ENCODE peak calls at places on chromosomes 4 and X, in ten cellular contexts. One of them, this sample, is unnamed. For H3K9me3, the result is how much of the 10 kb centered on the place peaks cover.

GRCh38 chrX:72100824-72101351 is 30.8 kb downstream of the RTL5 start:
- DNase-seq in WERI-Rb-1: no peak
- DNase-seq in endothelial cell of umbilical vein: no peak
- DNase-seq in lower lobe of right lung: no peak
- DNase-seq in OCI-LY7: no peak
- DNase-seq in stomach: peak
- DNase-seq in HCT116: no peak
- DNase-seq in GM23248: peak
- DNase-seq in H9: no peak
- DNase-seq in uterus: no peak
- DNase-seq in this sample: peak

GRCh38 chr4:34046580-34046979 is 2197.7 kb downstream of the ARAP2 start:
- DNase-seq in endothelial cell of umbilical vein: no peak
- DNase-seq in OCI-LY7: no peak
- DNase-seq in HCT116: peak
- DNase-seq in GM23248: peak
- DNase-seq in stomach: no peak
- DNase-seq in lower lobe of right lung: no peak
- DNase-seq in uterus: no peak
- DNase-seq in WERI-Rb-1: no peak
- DNase-seq in H9: no peak
- DNase-seq in this sample: no peak

GRCh38 chrX:127596882-127597281 is 455.3 kb downstream of the ACTRT1 start:
- DNase-seq in lower lobe of right lung: no peak
- DNase-seq in stomach: no peak
- DNase-seq in H9: no peak
- DNase-seq in WERI-Rb-1: no peak
- DNase-seq in OCI-LY7: no peak
- DNase-seq in uterus: no peak
- DNase-seq in endothelial cell of umbilical vein: no peak
- DNase-seq in HCT116: no peak
- DNase-seq in GM23248: no peak
- DNase-seq in this sample: no peak

GRCh38 chrX:1336331-1337143 is at the start of gene IL3RA:
- DNase-seq in uterus: no peak
- DNase-seq in HCT116: no peak
- DNase-seq in lower lobe of right lung: peak
- DNase-seq in endothelial cell of umbilical vein: peak
- DNase-seq in H9: no peak
- DNase-seq in stomach: no peak
- DNase-seq in GM23248: peak
- DNase-seq in OCI-LY7: no peak
- DNase-seq in WERI-Rb-1: no peak
- DNase-seq in this sample: no peak

GRCh38 chrX:47644557-47645091 is 5.7 kb downstream of the ELK1 start:
- DNase-seq in HCT116: no peak
- DNase-seq in endothelial cell of umbilical vein: no peak
- DNase-seq in stomach: no peak
- DNase-seq in lower lobe of right lung: no peak
- DNase-seq in WERI-Rb-1: no peak
- DNase-seq in H9: peak
- DNase-seq in GM23248: peak
- DNase-seq in uterus: no peak
- DNase-seq in OCI-LY7: no peak
- DNase-seq in this sample: no peak

GRCh38 chr4:17236686-17237085 is 275.2 kb downstream of the QDPR start:
- DNase-seq in WERI-Rb-1: no peak
- DNase-seq in OCI-LY7: no peak
- DNase-seq in HCT116: no peak
- DNase-seq in H9: no peak
- DNase-seq in uterus: no peak
- DNase-seq in lower lobe of right lung: no peak
- DNase-seq in GM23248: peak
- DNase-seq in stomach: no peak
- DNase-seq in endothelial cell of umbilical vein: no peak
- DNase-seq in this sample: no peak

GRCh38 chrX:47358387-47359065 is 11.9 kb upstream of the ZNF157 start:
- DNase-seq in OCI-LY7: peak
- DNase-seq in lower lobe of right lung: no peak
- DNase-seq in uterus: no peak
- DNase-seq in GM23248: no peak
- DNase-seq in WERI-Rb-1: no peak
- DNase-seq in HCT116: no peak
- DNase-seq in endothelial cell of umbilical vein: peak
- DNase-seq in H9: no peak
- DNase-seq in stomach: no peak
- DNase-seq in this sample: no peak

GRCh38 chrX:74119016-74119910 is 184.7 kb upstream of the ZCCHC13 start:
- DNase-seq in HCT116: peak
- DNase-seq in endothelial cell of umbilical vein: peak
- DNase-seq in GM23248: peak
- DNase-seq in OCI-LY7: no peak
- DNase-seq in lower lobe of right lung: no peak
- DNase-seq in WERI-Rb-1: no peak
- DNase-seq in uterus: no peak
- DNase-seq in stomach: no peak
- DNase-seq in H9: no peak
- DNase-seq in this sample: no peak

GRCh38 chr4:89823416-89823815 is 13.5 kb downstream of the SNCA start:
- DNase-seq in uterus: no peak
- DNase-seq in H9: no peak
- DNase-seq in lower lobe of right lung: no peak
- DNase-seq in OCI-LY7: no peak
- DNase-seq in WERI-Rb-1: no peak
- DNase-seq in stomach: no peak
- DNase-seq in HCT116: no peak
- DNase-seq in endothelial cell of umbilical vein: peak
- DNase-seq in GM23248: peak
- DNase-seq in this sample: no peak

GRCh38 chr4:137310593-137311490 is 221.5 kb downstream of the PCDH18 start:
- DNase-seq in HCT116: no peak
- DNase-seq in endothelial cell of umbilical vein: no peak
- DNase-seq in uterus: no peak
- DNase-seq in GM23248: peak
- DNase-seq in WERI-Rb-1: no peak
- DNase-seq in OCI-LY7: no peak
- DNase-seq in lower lobe of right lung: no peak
- DNase-seq in stomach: no peak
- DNase-seq in H9: no peak
- DNase-seq in this sample: no peak

GRCh38 chr4:90317785-90318184 is 190.6 kb downstream of the CCSER1 start:
- DNase-seq in WERI-Rb-1: no peak
- DNase-seq in stomach: no peak
- DNase-seq in endothelial cell of umbilical vein: peak
- DNase-seq in lower lobe of right lung: no peak
- DNase-seq in OCI-LY7: no peak
- DNase-seq in HCT116: peak
- DNase-seq in H9: no peak
- DNase-seq in GM23248: peak
- DNase-seq in uterus: no peak
- DNase-seq in this sample: no peak

GRCh38 chrX:153723351-153724251 is 586 bp downstream of the BCAP31 start:
- DNase-seq in endothelial cell of umbilical vein: peak
- DNase-seq in GM23248: peak
- DNase-seq in lower lobe of right lung: peak
- DNase-seq in H9: peak
- DNase-seq in WERI-Rb-1: peak
- DNase-seq in HCT116: no peak
- DNase-seq in uterus: peak
- DNase-seq in stomach: peak
- DNase-seq in OCI-LY7: peak
- DNase-seq in this sample: peak

GRCh38 chr4:40325406-40326019 is 9.6 kb upstream of the CHRNA9 start:
- DNase-seq in uterus: no peak
- DNase-seq in HCT116: peak
- DNase-seq in H9: no peak
- DNase-seq in stomach: no peak
- DNase-seq in lower lobe of right lung: no peak
- DNase-seq in WERI-Rb-1: peak
- DNase-seq in endothelial cell of umbilical vein: peak
- DNase-seq in OCI-LY7: peak
- DNase-seq in GM23248: peak
- DNase-seq in this sample: peak

GRCh38 chr4:2036327-2036726 is 22.8 kb upstream of the NAT8L start:
- DNase-seq in H9: no peak
- DNase-seq in HCT116: no peak
- DNase-seq in endothelial cell of umbilical vein: no peak
- DNase-seq in OCI-LY7: no peak
- DNase-seq in GM23248: no peak
- DNase-seq in stomach: no peak
- DNase-seq in WERI-Rb-1: peak
- DNase-seq in uterus: no peak
- DNase-seq in lower lobe of right lung: no peak
- DNase-seq in this sample: no peak

GRCh38 chr4:173167793-173168395 is 717 bp upstream of the GALNT7 start:
- DNase-seq in uterus: no peak
- DNase-seq in stomach: peak
- DNase-seq in OCI-LY7: peak
- DNase-seq in endothelial cell of umbilical vein: peak
- DNase-seq in H9: peak
- DNase-seq in lower lobe of right lung: peak
- DNase-seq in HCT116: peak
- DNase-seq in GM23248: peak
- DNase-seq in WERI-Rb-1: peak
- DNase-seq in this sample: no peak

GRCh38 chrX:150211988-150212387 is 151.1 kb upstream of the MAMLD1 start:
- DNase-seq in lower lobe of right lung: no peak
- DNase-seq in OCI-LY7: no peak
- DNase-seq in H9: no peak
- DNase-seq in stomach: no peak
- DNase-seq in uterus: no peak
- DNase-seq in WERI-Rb-1: no peak
- DNase-seq in endothelial cell of umbilical vein: no peak
- DNase-seq in HCT116: no peak
- DNase-seq in GM23248: peak
- DNase-seq in this sample: no peak

DNA sequence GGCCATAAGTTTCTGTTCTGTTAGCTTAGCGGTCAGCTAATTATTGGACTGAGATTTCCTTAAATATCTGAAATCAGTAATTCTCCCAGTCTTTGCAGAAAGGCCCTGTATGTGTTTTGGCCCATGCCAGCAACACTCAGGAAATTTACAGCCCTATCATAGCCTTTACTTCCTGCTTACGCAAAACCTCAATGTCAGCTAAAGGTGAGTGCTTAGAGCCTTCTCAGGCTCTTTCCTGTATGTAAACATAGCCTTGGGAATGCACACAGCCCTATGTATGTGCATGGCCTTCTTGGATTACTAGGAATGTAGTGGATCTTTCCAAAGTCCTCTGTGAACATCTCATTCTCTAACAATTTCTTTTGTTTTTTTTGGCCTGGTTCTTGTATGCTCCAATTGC is 200.0 kb downstream of the PPP1R2C start:
- DNase-seq in uterus: no peak
- DNase-seq in WERI-Rb-1: no peak
- DNase-seq in endothelial cell of umbilical vein: peak
- DNase-seq in stomach: no peak
- DNase-seq in OCI-LY7: peak
- DNase-seq in HCT116: no peak
- DNase-seq in H9: no peak
- DNase-seq in lower lobe of right lung: no peak
- DNase-seq in GM23248: no peak
- DNase-seq in this sample: no peak
- H3K9me3 ChIP-seq in uterus: under half
- H3K9me3 ChIP-seq in WERI-Rb-1: under half
- H3K9me3 ChIP-seq in endothelial cell of umbilical vein: under half
- H3K9me3 ChIP-seq in stomach: under half
- H3K9me3 ChIP-seq in OCI-LY7: under half
- H3K9me3 ChIP-seq in HCT116: under half
- H3K9me3 ChIP-seq in H9: under half
- H3K9me3 ChIP-seq in lower lobe of right lung: under half
- H3K9me3 ChIP-seq in GM23248: under half
- H3K9me3 ChIP-seq in this sample: under half

GRCh38 chr4:22521240-22521639 is 5.4 kb upstream of the ADGRA3 start:
- DNase-seq in OCI-LY7: no peak
- DNase-seq in stomach: no peak
- DNase-seq in endothelial cell of umbilical vein: no peak
- DNase-seq in H9: no peak
- DNase-seq in GM23248: no peak
- DNase-seq in WERI-Rb-1: no peak
- DNase-seq in HCT116: no peak
- DNase-seq in uterus: no peak
- DNase-seq in lower lobe of right lung: no peak
- DNase-seq in this sample: no peak
- H3K9me3 ChIP-seq in OCI-LY7: under half
- H3K9me3 ChIP-seq in stomach: under half
- H3K9me3 ChIP-seq in endothelial cell of umbilical vein: under half
- H3K9me3 ChIP-seq in H9: under half
- H3K9me3 ChIP-seq in GM23248: under half
- H3K9me3 ChIP-seq in WERI-Rb-1: under half
- H3K9me3 ChIP-seq in HCT116: under half
- H3K9me3 ChIP-seq in uterus: under half
- H3K9me3 ChIP-seq in lower lobe of right lung: under half
- H3K9me3 ChIP-seq in this sample: under half

DNA sequence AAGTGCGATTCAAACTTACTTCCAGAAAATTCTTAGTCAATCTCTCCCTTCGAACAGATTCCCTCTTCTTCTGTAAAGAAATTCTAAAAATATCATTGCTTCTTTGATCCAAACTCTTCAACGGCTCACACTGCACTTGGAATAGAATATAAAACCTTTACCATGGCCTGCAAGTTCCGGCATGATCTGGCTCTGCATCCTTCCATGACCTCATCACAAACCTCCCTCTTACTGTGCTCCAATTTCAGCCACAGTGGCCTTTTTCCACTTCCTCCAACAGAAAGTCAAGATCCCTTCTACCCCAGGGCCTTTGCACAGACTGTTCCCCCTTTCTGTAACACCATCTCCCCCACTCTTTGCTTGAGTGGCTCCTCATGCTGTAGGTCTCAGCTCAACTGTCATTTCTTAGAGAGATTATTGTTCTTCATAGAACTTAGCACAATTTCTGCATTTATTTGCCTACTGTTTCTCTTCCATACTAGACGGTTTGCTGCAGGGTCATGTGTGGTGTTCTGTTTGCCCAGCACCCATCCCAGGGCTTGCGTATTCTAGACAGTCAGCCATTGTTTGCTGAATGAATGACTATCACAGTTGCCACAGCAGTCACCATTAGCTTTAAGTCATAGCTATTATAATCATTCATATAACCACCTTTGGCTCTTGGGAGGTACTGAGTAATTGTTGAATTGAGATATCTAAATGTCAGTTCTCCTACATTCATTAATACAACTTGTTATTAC is 1.9 kb upstream of the STOX2 start:
- DNase-seq in OCI-LY7: no peak
- DNase-seq in GM23248: no peak
- DNase-seq in WERI-Rb-1: no peak
- DNase-seq in HCT116: no peak
- DNase-seq in stomach: no peak
- DNase-seq in uterus: no peak
- DNase-seq in endothelial cell of umbilical vein: no peak
- DNase-seq in lower lobe of right lung: no peak
- DNase-seq in H9: no peak
- DNase-seq in this sample: no peak
- H3K9me3 ChIP-seq in OCI-LY7: under half
- H3K9me3 ChIP-seq in GM23248: under half
- H3K9me3 ChIP-seq in WERI-Rb-1: under half
- H3K9me3 ChIP-seq in HCT116: under half
- H3K9me3 ChIP-seq in stomach: under half
- H3K9me3 ChIP-seq in uterus: under half
- H3K9me3 ChIP-seq in endothelial cell of umbilical vein: under half
- H3K9me3 ChIP-seq in lower lobe of right lung: under half
- H3K9me3 ChIP-seq in H9: under half
- H3K9me3 ChIP-seq in this sample: under half

GRCh38 chrX:145563159-145563558 is 254.5 kb upstream of the SLITRK2 start:
- DNase-seq in stomach: no peak
- DNase-seq in H9: no peak
- DNase-seq in WERI-Rb-1: no peak
- DNase-seq in HCT116: no peak
- DNase-seq in OCI-LY7: no peak
- DNase-seq in GM23248: no peak
- DNase-seq in lower lobe of right lung: no peak
- DNase-seq in uterus: no peak
- DNase-seq in endothelial cell of umbilical vein: no peak
- DNase-seq in this sample: no peak
- H3K9me3 ChIP-seq in stomach: under half
- H3K9me3 ChIP-seq in H9: under half
- H3K9me3 ChIP-seq in WERI-Rb-1: under half
- H3K9me3 ChIP-seq in HCT116: under half
- H3K9me3 ChIP-seq in OCI-LY7: under half
- H3K9me3 ChIP-seq in GM23248: under half
- H3K9me3 ChIP-seq in lower lobe of right lung: under half
- H3K9me3 ChIP-seq in uterus: under half
- H3K9me3 ChIP-seq in endothelial cell of umbilical vein: under half
- H3K9me3 ChIP-seq in this sample: under half

This sample was measured in T-helper 17 cell.